ENCODE peak calls at places on chromosomes 11 and 22, in ten cellular contexts. C is coronary artery, H is cardiac muscle cell, W is thoracic aorta, N is upper lobe of right lung, E is HL-60, X is iPS DF 6.9, U is body of pancreas, P is ovary, J is GM23248. K is an unnamed sample.

GRCh38 chr11:62680825-62681240 is 2.0 kb upstream of the UBXN1 start:
- DNase-seq in N (no peak), C (no peak), U (peak), P (no peak), W (no peak), E (peak), J (peak), X (no peak), H (peak), K (no peak)

GRCh38 chr11:131770801-131771200 is 400.4 kb downstream of the NTM start:
- DNase-seq in P (no peak), J (peak), U (no peak), N (no peak), H (no peak), C (no peak), W (no peak), E (no peak), X (no peak), K (no peak)

GRCh38 chr22:41181349-41182241 is 23.5 kb upstream of the L3MBTL2 start:
- DNase-seq in N (no peak), J (no peak), H (no peak), E (peak), C (no peak), W (no peak), P (no peak), U (no peak), X (no peak), K (peak)

GRCh38 chr11:122705396-122705795 is 49.9 kb downstream of the UBASH3B start:
- DNase-seq in C (no peak), N (no peak), E (no peak), U (no peak), X (no peak), J (no peak), W (no peak), P (no peak), H (no peak), K (no peak)

GRCh38 chr11:129365816-129366215 is 9.8 kb upstream of the BARX2 start:
- DNase-seq in P (no peak), C (no peak), U (no peak), N (no peak), W (no peak), X (no peak), H (no peak), J (no peak), E (no peak), K (no peak)

GRCh38 chr11:75523811-75524401 is 1.8 kb downstream of the GDPD5 start:
- DNase-seq in C (no peak), P (no peak), N (no peak), U (peak), E (no peak), H (no peak), W (no peak), X (no peak), J (no peak), K (no peak)

GRCh38 chr11:130208241-130209127 is 48.9 kb downstream of the ST14 start:
- DNase-seq in P (no peak), C (no peak), W (no peak), U (no peak), N (peak), J (no peak), X (no peak), H (no peak), E (no peak), K (peak)

GRCh38 chr11:88484873-88485621 is 147.5 kb upstream of the CTSC start:
- DNase-seq in X (no peak), N (no peak), C (no peak), U (peak), H (peak), W (no peak), J (peak), P (no peak), E (peak), K (peak)

GRCh38 chr11:10654211-10655150 is 39.1 kb downstream of the IRAG1 start:
- DNase-seq in H (peak), C (no peak), P (no peak), W (no peak), X (peak), U (peak), E (peak), N (no peak), J (peak), K (no peak)

GRCh38 chr22:19291218-19291579 is 320 bp downstream of the CLTCL1 start:
- DNase-seq in H (peak), W (no peak), N (peak), J (peak), X (no peak), U (peak), E (peak), C (peak), P (peak), K (peak)

GRCh38 chr11:18956630-18957029 is 17.4 kb upstream of the MRGPRX1 start:
- DNase-seq in W (no peak), U (no peak), H (no peak), J (no peak), E (no peak), C (no peak), X (no peak), P (no peak), N (no peak), K (peak)

GRCh38 chr11:120339394-120339890 is 3.2 kb downstream of the ARHGEF12 start:
- DNase-seq in N (no peak), E (no peak), X (no peak), W (no peak), C (no peak), H (peak), J (peak), U (peak), P (no peak), K (no peak)

GRCh38 chr11:108592591-108593213 is 866 bp downstream of the EXPH5 start:
- DNase-seq in C (no peak), E (no peak), X (no peak), H (peak), P (peak), N (peak), W (peak), J (peak), U (peak), K (peak)

GRCh38 chr11:2351701-2352100 is 25.4 kb upstream of the CD81 start:
- DNase-seq in P (no peak), U (no peak), J (no peak), W (no peak), H (no peak), E (no peak), X (no peak), N (peak), C (no peak), K (no peak)

GRCh38 chr22:44068422-44069191 is 44.5 kb downstream of the PARVB start:
- DNase-seq in P (no peak), H (no peak), N (peak), E (peak), U (peak), C (no peak), W (no peak), J (no peak), X (no peak), K (no peak)

GRCh38 chr11:86673055-86673843 is 833 bp upstream of the ME3 start:
- DNase-seq in X (no peak), U (no peak), J (no peak), C (no peak), P (no peak), E (no peak), N (no peak), H (no peak), W (no peak), K (no peak)
- H3K27ac ChIP-seq in X (no peak), U (peak), J (no peak), C (peak), P (peak), E (no peak), N (no peak), H (no peak), W (peak), K (peak)

GRCh38 chr11:86150826-86151187 is 81.9 kb upstream of the PICALM start:
- DNase-seq in P (no peak), E (no peak), H (no peak), W (no peak), J (peak), U (no peak), N (no peak), X (no peak), C (no peak), K (no peak)
- H3K27ac ChIP-seq in P (peak), E (no peak), H (no peak), W (peak), J (peak), U (peak), N (no peak), X (no peak), C (peak), K (no peak)

DNA sequence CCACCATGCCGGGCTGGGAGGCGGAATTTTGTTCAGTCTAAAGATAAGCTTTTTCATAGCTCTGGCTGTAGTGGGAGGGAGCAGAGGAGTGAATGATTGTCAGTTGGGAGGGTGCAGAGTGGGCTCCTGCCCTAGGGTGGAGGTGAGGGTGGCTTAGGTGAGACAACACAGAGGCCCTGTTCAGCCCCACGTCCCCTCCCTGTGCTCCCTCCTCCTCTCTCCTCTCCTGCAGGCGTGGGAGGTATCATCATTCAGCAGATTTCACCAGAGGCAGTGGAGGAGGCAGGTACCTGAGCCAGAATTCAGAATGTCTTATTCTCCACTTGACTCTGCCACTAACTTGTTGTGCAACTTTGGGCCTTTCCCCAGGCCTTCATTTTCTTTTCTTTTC is 1.7 kb upstream of the THRSP start:
- DNase-seq in C (no peak), N (no peak), X (no peak), J (no peak), E (no peak), U (no peak), P (no peak), W (no peak), H (peak), K (peak)
- H3K27ac ChIP-seq in C (no peak), N (no peak), X (no peak), J (no peak), E (no peak), U (peak), P (no peak), W (peak), H (no peak), K (no peak)

GRCh38 chr11:31767665-31768064 is 43.5 kb downstream of the PAX6 start:
- DNase-seq in H (no peak), E (no peak), X (no peak), N (no peak), C (no peak), J (no peak), W (no peak), P (no peak), U (no peak), K (no peak)

GRCh38 chr11:31770011-31770410 is 41.1 kb downstream of the PAX6 start:
- DNase-seq in H (no peak), E (no peak), N (no peak), U (no peak), P (no peak), C (no peak), J (no peak), W (no peak), X (no peak), K (no peak)

GRCh38 chr11:31769241-31769640 is 41.9 kb downstream of the PAX6 start:
- DNase-seq in X (no peak), W (no peak), E (no peak), P (no peak), U (no peak), N (no peak), H (no peak), J (no peak), C (no peak), K (no peak)

GRCh38 chr11:31767066-31767465 is 44.1 kb downstream of the PAX6 start:
- DNase-seq in U (no peak), J (no peak), W (no peak), E (no peak), N (no peak), P (no peak), C (no peak), H (no peak), X (no peak), K (no peak)

GRCh38 chr11:31768744-31769143 is 42.4 kb downstream of the PAX6 start:
- DNase-seq in E (no peak), X (no peak), C (no peak), P (no peak), N (no peak), J (no peak), W (no peak), H (no peak), U (no peak), K (no peak)
- H3K27ac ChIP-seq in E (no peak), X (no peak), C (no peak), P (no peak), N (no peak), J (no peak), W (no peak), H (no peak), U (no peak), K (no peak)

GRCh38 chr22:26574001-26574723 is 15.8 kb downstream of the TPST2 start:
- DNase-seq in X (no peak), E (no peak), H (no peak), U (no peak), J (no peak), C (no peak), W (no peak), P (no peak), N (no peak), K (peak)
- H3K27ac ChIP-seq in X (no peak), E (peak), H (no peak), U (peak), J (no peak), C (no peak), W (no peak), P (no peak), N (peak), K (peak)